ENCODE peak calls at places on chromosomes 12 and 14, in eight cellular contexts. G is HuH-7.5; N is NB4; R is T follicular helper cell; P is NCI-H1694 treated with DMSO at 0.1 percent for 48 hours; B is right cardiac atrium; V is Right ventricle myocardium inferior; C is stimulated activated CD8-positive, alpha-beta memory T cell treated with anti-CD3 and anti-CD28 coated beads, Interleukin-12 subunit alpha, Interleukin-12 subunit beta, amount 100 ng/mL, for 4 hours. T is an unnamed sample.

GRCh38 chr12:93163260-93164036 is 214.3 kb upstream of the NUDT4 start:
- DNase-seq in B (no peak), C (no peak), V (no peak), G (no peak), R (no peak), N (no peak), P (no peak), T (no peak)

GRCh38 chr12:42039146-42039545 is 105.5 kb downstream of the GXYLT1 start:
- DNase-seq in B (no peak), C (no peak), P (no peak), N (no peak), G (no peak), R (no peak), V (no peak), T (no peak)

GRCh38 chr12:27083861-27084271 is 1.5 kb upstream of the C12orf71 start:
- DNase-seq in N (no peak), G (no peak), C (no peak), B (no peak), P (no peak), R (no peak), V (no peak), T (no peak)

GRCh38 chr12:80142640-80143039 is 43.3 kb downstream of the OTOGL start:
- DNase-seq in C (no peak), P (no peak), G (no peak), N (no peak), B (no peak), V (no peak), R (no peak), T (no peak)

GRCh38 chr14:70791971-70792370 is 17.3 kb downstream of the MAP3K9 start:
- DNase-seq in C (no peak), N (no peak), P (no peak), R (no peak), G (no peak), V (no peak), B (no peak), T (no peak)

GRCh38 chr14:86673523-86673969 is 1143.6 kb downstream of the FLRT2 start:
- DNase-seq in G (peak), V (no peak), B (no peak), N (no peak), R (no peak), P (no peak), C (no peak), T (no peak)

GRCh38 chr14:101229666-101230065 is 326.1 kb upstream of the RTL1 start:
- DNase-seq in G (no peak), C (no peak), N (no peak), V (no peak), P (no peak), B (no peak), R (no peak), T (no peak)

GRCh38 chr12:2451025-2451424 is 343.7 kb upstream of the FKBP4 start:
- DNase-seq in P (no peak), R (no peak), B (no peak), N (no peak), C (no peak), V (no peak), G (no peak), T (no peak)

GRCh38 chr14:19729359-19729758 is 14.0 kb upstream of the OR4Q3 start:
- DNase-seq in N (no peak), V (no peak), G (no peak), C (no peak), B (no peak), R (no peak), P (no peak), T (no peak)

GRCh38 chr14:81868172-81868571 is 334.5 kb upstream of the SEL1L start:
- DNase-seq in C (no peak), N (no peak), B (no peak), R (no peak), V (no peak), G (no peak), P (no peak), T (no peak)

GRCh38 chr14:65361920-65362319 is 50.6 kb upstream of the FUT8 start:
- DNase-seq in C (no peak), P (no peak), G (no peak), B (peak), N (no peak), R (no peak), V (no peak), T (no peak)

GRCh38 chr14:49766839-49767238 is 1.1 kb upstream of the KLHDC2 start:
- DNase-seq in R (no peak), G (no peak), V (no peak), C (no peak), P (no peak), N (peak), B (no peak), T (no peak)

GRCh38 chr14:31320216-31320615 is 100.1 kb downstream of the HEATR5A start:
- DNase-seq in G (no peak), P (no peak), V (peak), N (no peak), R (no peak), B (peak), C (no peak), T (no peak)

GRCh38 chr12:48350249-48351021 is at the start of gene ZNF641:
- DNase-seq in B (peak), G (peak), P (no peak), C (peak), V (peak), R (peak), N (peak), T (peak)

GRCh38 chr12:50992814-50993213 is 33.4 kb downstream of the SLC11A2 start:
- DNase-seq in B (peak), R (no peak), N (no peak), C (no peak), G (no peak), V (no peak), P (no peak), T (no peak)

GRCh38 chr14:104940526-104941150 is 16.0 kb downstream of the PLD4 start:
- DNase-seq in N (no peak), V (no peak), G (peak), R (no peak), C (no peak), P (no peak), B (no peak), T (no peak)

GRCh38 chr14:51575225-51576111 is 76.2 kb upstream of the FRMD6 start:
- DNase-seq in R (no peak), C (no peak), N (no peak), V (no peak), B (no peak), P (no peak), G (no peak), T (no peak)

GRCh38 chr12:4269279-4269991 is 4.1 kb upstream of the CCND2 start:
- DNase-seq in B (peak), R (peak), V (peak), P (no peak), G (no peak), N (peak), C (peak), T (peak)

GRCh38 chr12:106586803-106587684 is 4.2 kb downstream of the RFX4 start:
- DNase-seq in V (no peak), C (no peak), G (no peak), N (no peak), P (no peak), B (peak), R (no peak), T (no peak)

GRCh38 chr12:26648066-26648465 is 184.9 kb downstream of the ITPR2 start:
- DNase-seq in G (no peak), B (no peak), N (no peak), R (no peak), C (no peak), P (no peak), V (no peak), T (no peak)

GRCh38 chr12:109870648-109871047 is 9.7 kb downstream of the GLTP start:
- DNase-seq in R (no peak), G (no peak), C (no peak), B (no peak), N (peak), V (no peak), P (no peak), T (no peak)

GRCh38 chr12:131218291-131219172 is 264.8 kb downstream of the ADGRD1 start:
- DNase-seq in V (no peak), R (no peak), B (no peak), N (peak), C (no peak), G (no peak), P (no peak), T (no peak)

GRCh38 chr12:93813181-93813580 is 136.0 kb downstream of the CRADD start:
- DNase-seq in R (no peak), V (no peak), C (no peak), B (no peak), G (no peak), P (no peak), N (no peak), T (no peak)

GRCh38 chr14:29039171-29039570 is 272.6 kb downstream of the FOXG1 start:
- DNase-seq in P (peak), C (no peak), G (no peak), N (no peak), R (no peak), V (no peak), B (no peak), T (no peak)

GRCh38 chr14:104349950-104350349 is 211.6 kb downstream of the KIF26A start:
- DNase-seq in N (no peak), R (no peak), B (no peak), V (peak), G (no peak), C (no peak), P (no peak), T (no peak)

GRCh38 chr14:32073537-32074189 is 3.4 kb upstream of the ARHGAP5 start:
- DNase-seq in P (peak), V (no peak), N (peak), C (no peak), R (peak), G (peak), B (no peak), T (peak)

GRCh38 chr14:95518045-95518751 is 1.7 kb upstream of the SYNE3 start:
- DNase-seq in C (no peak), P (no peak), B (no peak), G (no peak), N (peak), V (no peak), R (no peak), T (no peak)

GRCh38 chr12:1773937-1774655 is 46.3 kb upstream of the LRTM2 start:
- DNase-seq in G (no peak), P (no peak), V (no peak), C (no peak), R (no peak), B (no peak), N (no peak), T (no peak)

GRCh38 chr12:57456145-57456700 is 1.1 kb downstream of the INHBE start:
- DNase-seq in B (no peak), N (peak), C (no peak), G (no peak), P (peak), R (no peak), V (no peak), T (peak)

GRCh38 chr12:71594214-71594948 is 69.3 kb downstream of the ZFC3H1 start:
- DNase-seq in G (no peak), V (no peak), C (no peak), B (peak), P (peak), R (no peak), N (no peak), T (no peak)

GRCh38 chr12:78315018-78315417 is 484.3 kb downstream of the NAV3 start:
- DNase-seq in R (no peak), N (no peak), P (no peak), C (no peak), V (no peak), B (no peak), G (no peak), T (no peak)

GRCh38 chr12:124370384-124370783 is 75.5 kb downstream of the RFLNA start:
- DNase-seq in B (no peak), V (no peak), R (no peak), N (no peak), C (no peak), P (no peak), G (no peak), T (no peak)

GRCh38 chr14:21191809-21192446 is 36.1 kb upstream of the OR5AU1 start:
- DNase-seq in B (peak), V (peak), N (peak), P (peak), G (peak), C (peak), R (peak), T (peak)

GRCh38 chr12:80838024-80838658 is 99.6 kb downstream of the LIN7A start:
- DNase-seq in V (no peak), R (no peak), N (no peak), P (no peak), C (no peak), G (no peak), B (no peak), T (no peak)